ENCODE peak calls at places on chromosomes 6 and 20, in five cellular contexts. K is tibial artery, D is stomach, W is brain microvascular endothelial cell, A is GM06990. G is an unnamed sample.

GRCh38 chr6:131381052-131381451 is 192.0 kb upstream of the ARG1 start:
- DNase-seq in D (no peak), A (no peak), K (no peak), W (no peak), G (no peak)

GRCh38 chr6:45377041-45377554 is 636 bp downstream of the SUPT3H start:
- DNase-seq in D (no peak), K (no peak), A (no peak), W (no peak), G (peak)

GRCh38 chr20:63587256-63587655 is 13.2 kb upstream of the HELZ2 start:
- DNase-seq in D (no peak), A (no peak), K (no peak), W (no peak), G (no peak)

GRCh38 chr6:150894935-150895686 is 29.6 kb downstream of the MTHFD1L start:
- DNase-seq in K (no peak), A (peak), W (peak), D (no peak), G (no peak)

GRCh38 chr6:139605350-139605749 is 230.9 kb upstream of the CITED2 start:
- DNase-seq in K (peak), D (no peak), W (peak), A (no peak), G (no peak)

GRCh38 chr20:13533946-13534345 is 104.8 kb downstream of the TASP1 start:
- DNase-seq in D (no peak), K (no peak), A (no peak), W (no peak), G (no peak)

GRCh38 chr6:53279301-53279700 is 69.4 kb downstream of the ELOVL5 start:
- DNase-seq in K (no peak), A (no peak), D (no peak), W (no peak), G (no peak)

GRCh38 chr6:109083657-109084056 is 11.0 kb downstream of the SESN1 start:
- DNase-seq in D (no peak), W (no peak), A (no peak), K (no peak), G (no peak)

GRCh38 chr6:15763827-15764226 is 101.0 kb upstream of the DTNBP1 start:
- DNase-seq in W (peak), K (no peak), D (no peak), A (no peak), G (no peak)

GRCh38 chr6:122839477-122839876 is 50.4 kb downstream of the SMPDL3A start:
- DNase-seq in D (peak), A (peak), K (peak), W (peak), G (no peak)

GRCh38 chr6:13431861-13432465 is 55.4 kb downstream of the GFOD1 start:
- DNase-seq in W (peak), A (no peak), K (no peak), D (no peak), G (no peak)

GRCh38 chr20:58075980-58076749 is 152.3 kb downstream of the ANKRD60 start:
- DNase-seq in A (no peak), W (no peak), K (no peak), D (no peak), G (no peak)

GRCh38 chr20:18380908-18381529 is 85.8 kb downstream of the DZANK1 start:
- DNase-seq in W (no peak), K (no peak), D (no peak), A (no peak), G (no peak)

GRCh38 chr6:37049990-37050853 is 44.8 kb downstream of the FGD2 start:
- DNase-seq in K (peak), D (peak), W (no peak), A (peak), G (no peak)

GRCh38 chr6:56263586-56264295 is 16.4 kb upstream of the COL21A1 start:
- DNase-seq in D (no peak), K (no peak), A (no peak), W (no peak), G (no peak)

GRCh38 chr6:142500265-142500786 is 198.5 kb downstream of the ADGRG6 start:
- DNase-seq in K (no peak), W (no peak), D (no peak), A (no peak), G (no peak)

GRCh38 chr6:150074651-150075416 is 5.9 kb upstream of the ULBP3 start:
- DNase-seq in K (no peak), A (no peak), W (no peak), D (no peak), G (no peak)

GRCh38 chr20:13271977-13272975 is 51.2 kb downstream of the ISM1 start:
- DNase-seq in D (no peak), W (no peak), A (no peak), K (peak), G (no peak)

GRCh38 chr6:142481466-142481865 is 179.7 kb downstream of the ADGRG6 start:
- DNase-seq in D (no peak), W (no peak), K (no peak), A (no peak), G (no peak)

GRCh38 chr20:50460608-50461268 is 49.4 kb upstream of the PTPN1 start:
- DNase-seq in A (peak), W (peak), D (peak), K (peak), G (peak)

GRCh38 chr6:35718911-35719381 is 17.9 kb upstream of the ARMC12 start:
- DNase-seq in D (no peak), W (no peak), K (no peak), A (peak), G (no peak)

GRCh38 chr20:38412877-38413577 is 22.1 kb downstream of the SNHG17 start:
- DNase-seq in W (no peak), D (no peak), A (no peak), K (no peak), G (no peak)

GRCh38 chr6:107894821-107895396 is 63.1 kb downstream of the SEC63 start:
- DNase-seq in D (peak), K (no peak), A (peak), W (no peak), G (no peak)

GRCh38 chr6:40810176-40810575 is 223.0 kb upstream of the LRFN2 start:
- DNase-seq in A (no peak), D (no peak), K (no peak), W (no peak), G (no peak)

GRCh38 chr20:64036346-64037198 is 590 bp downstream of the C20orf204 start:
- DNase-seq in W (no peak), D (no peak), A (peak), K (no peak), G (no peak)

GRCh38 chr20:3161316-3162079 is 1.8 kb upstream of the FASTKD5 start:
- DNase-seq in W (no peak), D (no peak), A (no peak), K (no peak), G (no peak)

GRCh38 chr6:166494757-166495486 is 91.6 kb downstream of the RAMACL start:
- DNase-seq in K (no peak), W (no peak), D (no peak), A (no peak), G (no peak)

GRCh38 chr20:33490023-33490933 is at the start of gene CBFA2T2:
- DNase-seq in A (peak), D (no peak), W (peak), K (peak), G (peak)

GRCh38 chr20:37992802-37993538 is 40.3 kb downstream of the TTI1 start:
- DNase-seq in A (no peak), D (no peak), W (peak), K (no peak), G (no peak)

GRCh38 chr20:55143605-55144004 is 668.2 kb downstream of the DOK5 start:
- DNase-seq in D (no peak), K (no peak), W (no peak), A (no peak), G (no peak)

GRCh38 chr20:37880726-37881591 is 22.0 kb upstream of the VSTM2L start:
- DNase-seq in D (peak), A (no peak), K (no peak), W (no peak), G (no peak)

GRCh38 chr20:20076297-20077065 is 24.1 kb downstream of the CFAP61 start:
- DNase-seq in A (no peak), D (no peak), W (peak), K (no peak), G (no peak)

GRCh38 chr6:137794510-137795200 is 72.4 kb upstream of the TNFAIP3 start:
- DNase-seq in D (no peak), K (no peak), W (no peak), A (no peak), G (no peak)

GRCh38 chr6:163412345-163412744 is 2.2 kb upstream of the QKI start:
- DNase-seq in D (no peak), K (no peak), A (no peak), W (no peak), G (no peak)

GRCh38 chr6:98657764-98658163 is 176.6 kb upstream of the POU3F2 start:
- DNase-seq in D (no peak), A (no peak), K (peak), W (peak), G (no peak)

GRCh38 chr6:76003686-76004085 is 68.8 kb downstream of the IMPG1 start:
- DNase-seq in A (no peak), K (no peak), W (no peak), D (no peak), G (no peak)

GRCh38 chr6:136952714-136953260 is 30.7 kb downstream of the SLC35D3 start:
- DNase-seq in K (no peak), D (no peak), W (no peak), A (no peak), G (no peak)

GRCh38 chr6:73308712-73309533 is 45.2 kb downstream of the DPPA5 start:
- DNase-seq in A (no peak), W (peak), K (no peak), D (no peak), G (no peak)
- TF ChIP-seq CTCF in A (no peak), W (peak), K (no peak), D (no peak), G (no peak)

DNA sequence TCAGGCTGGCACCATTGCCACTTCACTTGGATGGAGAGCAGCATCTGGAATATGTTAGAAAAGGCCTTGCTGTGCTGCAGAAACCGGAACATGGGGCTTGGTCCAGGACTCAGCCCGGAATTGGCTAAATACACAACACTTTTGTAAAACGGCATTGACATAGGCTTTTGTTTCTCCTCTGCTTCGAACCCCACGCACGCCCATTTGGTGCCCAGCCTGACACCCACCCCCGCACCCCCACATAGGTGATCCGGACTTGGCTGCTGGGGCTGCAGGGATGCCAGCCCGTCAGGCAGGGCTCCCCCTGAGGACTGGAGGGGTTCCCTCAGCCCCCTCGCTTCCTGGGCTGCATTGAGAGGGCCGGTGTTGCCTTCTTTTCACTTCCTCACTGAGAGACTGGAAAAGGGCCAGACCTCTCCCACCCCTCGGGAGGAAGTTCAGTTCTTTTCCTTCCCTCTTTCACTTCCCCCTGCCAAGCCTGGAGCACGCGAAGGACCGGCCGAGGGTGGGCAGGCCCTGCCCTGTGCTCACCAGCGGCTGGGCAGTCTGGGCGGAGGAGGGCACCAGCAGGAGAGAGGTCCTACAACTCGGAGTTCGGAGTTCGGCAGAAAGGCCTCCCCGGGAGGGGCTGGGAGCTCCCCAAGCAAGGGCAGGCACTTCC is 17.9 kb upstream of the CST3 start:
- DNase-seq in W (no peak), K (peak), D (no peak), A (no peak), G (no peak)
- H3K4me3 ChIP-seq in W (no peak), K (no peak), D (no peak), A (no peak), G (peak)

GRCh38 chr20:31860431-31861345 is 9.6 kb downstream of the DUSP15 start:
- DNase-seq in K (no peak), A (no peak), W (no peak), D (no peak), G (no peak)
- TF ChIP-seq CTCF in K (no peak), A (no peak), W (no peak), D (no peak), G (no peak)

GRCh38 chr20:59605691-59606364 is 1.5 kb downstream of the PHACTR3 start:
- DNase-seq in D (no peak), A (no peak), K (no peak), W (no peak), G (no peak)
- H3K4me3 ChIP-seq in D (no peak), A (no peak), K (no peak), W (no peak), G (no peak)

DNA sequence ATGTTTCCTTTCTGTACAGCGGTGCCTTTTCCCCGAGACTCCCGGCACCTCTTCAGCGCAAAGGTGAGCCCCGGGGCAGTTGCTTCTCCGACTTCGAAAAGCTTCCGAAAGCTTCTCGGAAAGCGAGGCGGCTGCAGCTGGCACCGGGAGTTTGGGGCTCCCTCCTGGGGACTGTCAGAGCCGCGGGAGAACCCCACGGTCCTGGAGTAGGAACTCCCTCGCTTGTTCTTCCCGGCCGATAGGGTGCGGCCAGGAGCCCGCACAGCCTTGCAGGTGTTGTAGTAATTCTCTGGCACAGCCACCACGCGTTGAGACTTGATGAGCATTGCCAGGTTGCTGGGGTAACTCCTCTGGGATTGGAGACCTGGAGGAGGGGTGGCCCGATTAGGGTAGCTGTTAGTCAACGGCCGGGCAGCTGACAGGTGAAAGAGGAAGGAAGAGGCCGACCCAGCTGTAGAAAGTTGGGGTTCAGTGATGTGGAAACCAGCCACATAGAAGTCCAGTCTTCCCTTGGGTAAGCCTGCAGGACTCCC is 708 bp downstream of the KDM1B start:
- DNase-seq in K (peak), A (peak), W (peak), D (peak), G (peak)
- TF ChIP-seq CTCF in K (no peak), A (peak), W (peak), D (no peak), G (no peak)

GRCh38 chr20:16369441-16369840 is 203.8 kb downstream of the KIF16B start:
- DNase-seq in W (no peak), A (no peak), D (no peak), K (no peak), G (no peak)
- H3K4me3 ChIP-seq in W (no peak), A (no peak), D (no peak), K (no peak), G (no peak)

DNA sequence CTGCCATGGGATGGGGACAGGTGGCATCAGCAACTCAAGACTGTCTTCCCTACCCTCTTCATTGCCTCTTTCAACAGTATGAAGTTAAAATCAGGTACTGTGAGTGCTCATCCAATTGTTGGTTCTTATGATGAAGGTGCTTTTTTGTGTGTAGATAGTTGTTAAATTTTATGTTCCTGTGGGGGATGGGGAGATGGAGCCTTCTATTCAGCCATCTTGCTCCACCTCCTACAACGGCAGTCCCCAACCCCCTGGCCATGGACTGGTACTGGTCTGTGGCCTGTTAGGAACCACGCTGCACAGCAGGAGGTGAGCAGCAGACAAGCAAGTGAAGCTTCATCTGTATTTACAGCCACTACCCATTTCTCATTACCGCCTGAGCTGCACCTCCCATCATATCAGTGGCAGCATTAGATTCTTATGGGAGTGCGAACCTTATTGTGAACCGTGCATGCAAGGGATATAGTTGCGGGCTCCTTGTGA is 47.8 kb upstream of the TOP1 start:
- DNase-seq in K (no peak), A (no peak), W (no peak), D (no peak), G (no peak)
- TF ChIP-seq CTCF in K (no peak), A (no peak), W (no peak), D (no peak), G (no peak)

DNA sequence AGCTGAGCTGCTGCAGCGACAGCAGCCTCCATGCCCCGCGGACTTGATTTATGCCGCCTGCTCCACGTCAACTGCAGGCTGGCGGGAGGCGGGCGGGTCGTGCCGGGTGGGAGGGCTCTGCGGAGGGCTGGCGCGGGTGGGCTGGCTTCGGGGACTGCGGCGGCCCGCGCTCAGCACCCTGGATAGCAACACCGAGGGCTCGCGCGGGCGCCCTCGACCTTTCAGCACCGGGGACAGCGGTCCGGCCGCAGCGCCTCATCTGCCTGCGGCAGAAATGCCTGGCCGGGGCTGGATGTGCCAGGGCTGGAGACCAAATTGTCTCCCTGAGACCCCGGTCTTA is 792 bp downstream of the SNAP25 start:
- DNase-seq in A (peak), D (peak), W (peak), K (peak), G (peak)
- H3K4me3 ChIP-seq in A (no peak), D (peak), W (peak), K (peak), G (peak)

GRCh38 chr6:134454794-134455193 is 136.9 kb upstream of the SGK1 start:
- DNase-seq in A (no peak), K (no peak), D (no peak), W (no peak), G (no peak)

GRCh38 chr6:134458857-134459657 is 141.1 kb upstream of the SGK1 start:
- DNase-seq in A (no peak), W (no peak), K (no peak), D (no peak), G (no peak)

GRCh38 chr6:134456284-134456683 is 138.4 kb upstream of the SGK1 start:
- DNase-seq in K (no peak), D (no peak), A (no peak), W (no peak), G (no peak)

GRCh38 chr6:134455319-134455718 is 137.4 kb upstream of the SGK1 start:
- DNase-seq in W (no peak), A (no peak), D (no peak), K (no peak), G (no peak)

DNA sequence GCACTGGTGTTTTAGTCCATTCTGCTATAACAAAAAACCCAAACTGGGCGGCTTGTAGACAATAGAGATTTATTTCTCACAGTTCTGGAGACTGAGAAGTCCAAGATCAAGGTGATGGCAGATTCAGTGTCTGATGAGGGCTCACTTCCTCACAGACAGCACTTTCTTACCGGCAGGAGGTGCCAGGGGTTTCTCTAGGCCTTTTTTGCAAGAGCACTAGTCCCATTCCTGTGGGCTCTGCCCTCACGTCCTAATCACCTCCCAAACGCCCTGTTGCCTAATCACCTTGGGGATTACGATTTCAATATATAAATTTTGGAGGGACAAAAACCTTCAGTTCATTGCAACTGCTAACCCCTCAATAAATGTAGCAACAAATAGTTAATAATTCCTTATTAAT is 140.0 kb upstream of the SGK1 start:
- DNase-seq in K (no peak), A (no peak), D (no peak), W (no peak), G (no peak)
- TF ChIP-seq CTCF in K (no peak), A (peak), D (no peak), W (no peak), G (no peak)

GRCh38 chr6:152981219-152981618 is 1.6 kb downstream of the FBXO5 start:
- DNase-seq in A (no peak), D (no peak), W (no peak), K (no peak), G (no peak)
- H3K4me3 ChIP-seq in A (peak), D (no peak), W (peak), K (no peak), G (no peak)